ENCODE peak calls at places on chromosomes 13 and 19, in six cellular contexts. R is IMR-90, N is GM12878, J is suprapubic skin, O is breast epithelium, K is uterus. C is an unnamed sample. For H3K27me3, the result is how much of the 10 kb centered on the place peaks cover.

GRCh38 chr13:102128216-102128800 is 273.5 kb downstream of the FGF14 start:
- DNase-seq in R (peak), N (no peak), J (no peak), O (no peak), K (no peak), C (no peak)

GRCh38 chr13:51801631-51802099 is 2.3 kb downstream of the DHRS12 start:
- DNase-seq in R (no peak), N (no peak), J (no peak), O (peak), K (no peak), C (peak)

GRCh38 chr19:29964171-29964570 is 22.1 kb downstream of the URI1 start:
- DNase-seq in R (peak), N (no peak), J (no peak), O (no peak), K (no peak), C (no peak)

GRCh38 chr19:4456843-4457653 is 546 bp downstream of the UBXN6 start:
- DNase-seq in R (peak), N (no peak), J (no peak), O (no peak), K (peak), C (no peak)

GRCh38 chr13:29508130-29508873 is 87.2 kb downstream of the SLC7A1 start:
- DNase-seq in R (peak), N (no peak), J (peak), O (peak), K (peak), C (peak)

GRCh38 chr19:55590621-55591020 is 8.7 kb downstream of the FIZ1 start:
- DNase-seq in R (no peak), N (no peak), J (no peak), O (no peak), K (no peak), C (no peak)

GRCh38 chr19:52492201-52492960 is 35.1 kb upstream of the ZNF808 start:
- DNase-seq in R (no peak), N (no peak), J (no peak), O (no peak), K (peak), C (no peak)

GRCh38 chr13:106468948-106469590 is 66.4 kb downstream of the EFNB2 start:
- DNase-seq in R (no peak), N (no peak), J (no peak), O (no peak), K (no peak), C (no peak)

GRCh38 chr13:109616021-109616420 is 170.4 kb downstream of the IRS2 start:
- DNase-seq in R (no peak), N (no peak), J (no peak), O (no peak), K (no peak), C (no peak)

GRCh38 chr13:43364210-43365041 is 341.0 kb downstream of the DNAJC15 start:
- DNase-seq in R (peak), N (no peak), J (no peak), O (no peak), K (peak), C (no peak)

GRCh38 chr19:17391371-17392151 is 2.4 kb downstream of the CCDC194 start:
- DNase-seq in R (no peak), N (no peak), J (no peak), O (no peak), K (no peak), C (no peak)

GRCh38 chr13:26324867-26325266 is 70.9 kb downstream of the CDK8 start:
- DNase-seq in R (peak), N (no peak), J (no peak), O (no peak), K (no peak), C (no peak)

GRCh38 chr13:78409172-78409571 is 194.2 kb downstream of the POU4F1 start:
- DNase-seq in R (no peak), N (peak), J (no peak), O (no peak), K (no peak), C (no peak)

GRCh38 chr19:18975864-18976263 is 34.8 kb upstream of the HOMER3 start:
- DNase-seq in R (no peak), N (no peak), J (no peak), O (no peak), K (no peak), C (no peak)

GRCh38 chr19:7748756-7749155 is 1.4 kb upstream of the CD209 start:
- DNase-seq in R (peak), N (no peak), J (no peak), O (peak), K (no peak), C (no peak)

GRCh38 chr19:4980838-4981680 is 12.1 kb downstream of the KDM4B start:
- DNase-seq in R (no peak), N (no peak), J (no peak), O (no peak), K (no peak), C (no peak)

GRCh38 chr19:17302391-17303166 is 646 bp downstream of the ABHD8 start:
- DNase-seq in R (no peak), N (no peak), J (no peak), O (no peak), K (peak), C (no peak)

GRCh38 chr13:88257706-88258105 is 586.5 kb downstream of the SLITRK5 start:
- DNase-seq in R (no peak), N (no peak), J (no peak), O (no peak), K (no peak), C (no peak)
- TF ChIP-seq CTCF in R (no peak), N (no peak), J (no peak), O (no peak), K (no peak), C (no peak)

GRCh38 chr13:50131998-50132936 is 117.0 kb downstream of the KCNRG start:
- DNase-seq in R (no peak), N (no peak), J (no peak), O (no peak), K (no peak), C (no peak)

GRCh38 chr13:50129065-50129922 is 114.0 kb downstream of the KCNRG start:
- DNase-seq in R (no peak), N (no peak), J (no peak), O (no peak), K (no peak), C (peak)

GRCh38 chr13:50128406-50129048 is 113.3 kb downstream of the KCNRG start:
- DNase-seq in R (no peak), N (no peak), J (no peak), O (no peak), K (no peak), C (no peak)

GRCh38 chr13:50130686-50131051 is 115.4 kb downstream of the KCNRG start:
- DNase-seq in R (peak), N (no peak), J (no peak), O (no peak), K (no peak), C (no peak)

GRCh38 chr13:50129923-50130685 is 114.9 kb downstream of the KCNRG start:
- DNase-seq in R (no peak), N (no peak), J (no peak), O (no peak), K (peak), C (peak)
- H3K27me3 ChIP-seq in R (under half), N (under half), J (half or more), O (half or more), K (under half), C (under half)

GRCh38 chr19:49496574-49497008 is 357 bp downstream of the RPS11 start:
- DNase-seq in R (no peak), N (no peak), J (no peak), O (no peak), K (no peak), C (no peak)

GRCh38 chr19:49498475-49498874 is 2.2 kb downstream of the RPS11 start:
- DNase-seq in R (no peak), N (no peak), J (no peak), O (no peak), K (no peak), C (no peak)

GRCh38 chr19:49497790-49498106 is 1.5 kb downstream of the RPS11 start:
- DNase-seq in R (no peak), N (no peak), J (no peak), O (no peak), K (no peak), C (no peak)

GRCh38 chr19:49499030-49499670 is 2.9 kb downstream of the RPS11 start:
- DNase-seq in R (no peak), N (no peak), J (no peak), O (no peak), K (no peak), C (no peak)

GRCh38 chr19:49497047-49497789 is 984 bp downstream of the RPS11 start:
- DNase-seq in R (peak), N (no peak), J (peak), O (no peak), K (no peak), C (peak)
- TF ChIP-seq POLR2A in R (peak), N (peak), J (no peak), O (no peak), K (no peak), C (peak)

GRCh38 chr19:2043864-2044708 is 7.0 kb downstream of the MKNK2 start:
- DNase-seq in R (no peak), N (no peak), J (peak), O (no peak), K (peak), C (peak)
- TF ChIP-seq CTCF in R (no peak), N (peak), J (no peak), O (no peak), K (no peak), C (peak)

DNA sequence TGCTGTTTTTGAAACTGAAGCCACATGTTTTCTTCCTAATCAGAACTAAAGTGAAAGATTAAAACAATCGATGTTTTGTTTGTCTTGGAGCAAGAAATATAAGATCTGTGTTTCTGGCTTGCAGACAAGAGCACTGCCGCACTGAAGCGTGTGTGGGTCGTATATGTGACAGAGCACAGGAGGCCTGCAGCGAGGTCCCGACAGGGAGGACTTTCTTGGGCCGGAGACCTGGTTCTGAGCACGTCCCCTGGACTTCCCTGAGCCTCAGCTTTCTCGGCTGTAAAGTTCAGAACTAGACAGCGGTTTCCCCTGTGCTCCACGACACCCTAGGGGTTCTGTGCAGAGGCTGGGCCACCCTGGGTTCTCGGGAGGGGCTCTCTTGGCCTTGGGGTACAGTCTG is 60.5 kb downstream of the GADD45B start:
- DNase-seq in R (no peak), N (no peak), J (no peak), O (no peak), K (no peak), C (no peak)
- H3K27me3 ChIP-seq in R (under half), N (under half), J (under half), O (under half), K (under half), C (under half)

DNA sequence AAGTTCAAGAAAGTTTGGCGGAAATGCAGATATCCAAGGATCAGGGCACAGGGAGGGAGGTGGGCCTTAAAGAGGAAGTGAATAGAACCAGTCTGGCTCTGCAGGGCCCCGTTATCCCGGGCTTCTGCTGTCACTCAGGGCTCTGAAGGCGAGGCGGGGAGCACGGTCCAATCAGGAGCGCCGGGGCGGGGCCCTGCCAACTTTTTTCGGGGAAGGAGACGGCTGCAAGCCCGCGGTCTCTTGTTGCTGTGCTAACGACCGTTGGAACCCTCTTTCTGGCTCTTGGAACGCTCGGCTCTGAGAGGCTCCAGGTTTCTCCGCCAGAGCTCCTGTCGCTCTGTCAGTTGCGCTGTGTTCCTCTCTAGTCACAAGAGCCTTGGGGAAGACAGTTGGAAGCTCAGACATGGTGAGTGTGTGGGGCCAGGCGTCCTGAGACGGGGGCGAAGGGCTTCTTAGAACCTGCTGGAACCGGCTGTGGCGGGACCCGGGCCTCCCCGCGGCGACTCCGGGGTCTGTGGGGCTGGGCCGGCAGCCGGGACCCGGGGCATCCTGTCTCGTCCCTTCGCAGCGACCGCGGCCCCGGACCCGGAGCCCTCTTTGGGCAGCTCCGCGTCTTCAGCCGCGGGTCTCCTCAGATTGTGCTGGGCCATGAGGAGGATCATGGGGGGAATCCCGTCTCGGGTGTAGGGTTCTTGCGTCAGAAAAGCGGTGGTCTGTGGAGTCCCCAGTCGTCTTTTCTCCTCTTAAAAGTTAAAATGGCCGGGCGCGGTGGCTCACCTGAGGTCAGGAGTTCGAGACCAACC is 27.7 kb downstream of the ZNF844 start:
- DNase-seq in R (peak), N (peak), J (peak), O (peak), K (peak), C (peak)
- TF ChIP-seq POLR2A in R (no peak), N (peak), J (no peak), O (no peak), K (peak), C (peak)

GRCh38 chr19:46409146-46409545 is 4.2 kb downstream of the CCDC8 start:
- DNase-seq in R (no peak), N (no peak), J (no peak), O (no peak), K (no peak), C (no peak)
- TF ChIP-seq CTCF in R (no peak), N (no peak), J (no peak), O (no peak), K (no peak), C (no peak)

DNA sequence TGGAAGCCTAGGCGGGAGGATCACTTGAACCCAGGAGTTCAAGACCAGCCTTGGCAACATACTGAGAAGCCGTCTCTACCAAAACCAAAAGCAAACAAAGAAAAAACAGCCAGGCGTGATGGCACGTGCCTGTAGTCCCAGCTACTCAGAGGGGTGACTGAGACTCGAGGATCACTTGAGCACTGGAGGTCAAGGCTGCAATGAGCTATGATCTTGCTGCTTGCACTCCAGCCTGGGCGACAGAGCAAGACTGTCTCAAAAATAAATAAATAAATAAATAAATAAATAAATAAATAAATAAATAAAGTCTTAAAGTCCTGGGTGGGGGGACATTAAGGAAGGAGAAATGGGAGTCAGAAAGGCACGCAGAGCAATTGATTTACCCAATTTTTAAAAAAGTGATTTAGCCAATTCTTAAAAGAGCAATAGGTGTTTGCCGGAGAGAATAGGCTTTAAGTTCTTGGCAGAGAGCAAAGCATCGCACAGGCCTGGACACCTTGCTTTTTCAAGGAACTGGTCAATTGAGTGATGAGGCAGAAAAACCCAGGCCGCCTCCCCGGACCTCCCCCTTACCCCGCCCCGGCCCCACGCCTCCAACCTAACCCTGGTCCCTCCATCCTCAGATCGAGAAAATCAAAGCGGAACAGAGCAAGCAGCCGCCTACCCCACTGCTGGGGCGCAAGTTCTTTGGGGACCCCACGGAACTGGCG is 9.5 kb upstream of the SHKBP1 start:
- DNase-seq in R (no peak), N (no peak), J (no peak), O (no peak), K (no peak), C (no peak)
- H3K27me3 ChIP-seq in R (under half), N (under half), J (under half), O (under half), K (under half), C (under half)

C was measured in gastrocnemius medialis.